ENCODE peak calls at places on chromosomes 12 and 14, in nine cellular contexts. L, P, Z, G, W, T, C, D and X are unnamed samples.

GRCh38 chr12:94099191-94099983 is 49.0 kb upstream of the PLXNC1 start:
- DNase-seq in Z (no peak), P (peak), G (no peak), D (no peak), C (no peak), T (no peak), W (no peak), L (no peak), X (no peak)

GRCh38 chr12:52687527-52688385 is 7.5 kb upstream of the KRT1 start:
- DNase-seq in G (no peak), W (no peak), P (no peak), L (no peak), T (no peak), D (no peak), Z (no peak), C (peak), X (no peak)

GRCh38 chr14:100149789-100150611 is 9.4 kb downstream of the DEGS2 start:
- DNase-seq in W (peak), T (no peak), Z (no peak), C (no peak), G (no peak), D (no peak), P (no peak), L (peak), X (no peak)

GRCh38 chr12:54201001-54201794 is 12.4 kb upstream of the SMUG1 start:
- DNase-seq in P (peak), W (peak), Z (peak), T (peak), L (peak), C (peak), D (peak), G (peak), X (peak)

GRCh38 chr14:79602742-79603141 is 608.6 kb downstream of the DIO2 start:
- DNase-seq in Z (no peak), P (no peak), T (no peak), D (no peak), C (no peak), G (no peak), W (no peak), L (no peak), X (no peak)

GRCh38 chr12:51238510-51239334 is at the start of gene DAZAP2:
- DNase-seq in L (peak), G (peak), Z (peak), C (peak), P (peak), T (peak), W (peak), D (peak), X (peak)

GRCh38 chr12:117457189-117457588 is 95.8 kb upstream of the NOS1 start:
- DNase-seq in L (no peak), G (no peak), Z (no peak), P (no peak), C (no peak), T (no peak), W (no peak), D (no peak), X (no peak)

GRCh38 chr12:49875115-49875720 is 28.5 kb downstream of the FAIM2 start:
- DNase-seq in C (no peak), T (no peak), G (no peak), D (no peak), L (no peak), P (no peak), Z (no peak), W (no peak), X (no peak)

GRCh38 chr14:100570726-100571454 is 16.3 kb downstream of the BEGAIN start:
- DNase-seq in P (no peak), T (no peak), D (no peak), C (no peak), Z (no peak), L (no peak), W (no peak), G (no peak), X (no peak)

GRCh38 chr12:75672212-75672611 is 160.8 kb upstream of the KRR1 start:
- DNase-seq in G (no peak), P (no peak), W (no peak), T (no peak), L (no peak), C (no peak), D (no peak), Z (no peak), X (no peak)

GRCh38 chr14:65100905-65101541 is 1.3 kb downstream of the MAX start:
- DNase-seq in W (no peak), D (no peak), T (no peak), L (no peak), C (no peak), Z (peak), G (no peak), P (no peak), X (no peak)

GRCh38 chr14:22388669-22389625 is 200.1 kb downstream of the DAD1 start:
- DNase-seq in W (no peak), C (peak), Z (peak), G (no peak), T (peak), D (no peak), P (no peak), L (no peak), X (no peak)

GRCh38 chr14:104359301-104359968 is 220.1 kb upstream of the C14orf180 start:
- DNase-seq in P (no peak), Z (no peak), C (no peak), T (no peak), W (no peak), L (no peak), D (no peak), G (no peak), X (no peak)

GRCh38 chr14:105581551-105582341 is 55.4 kb downstream of the TMEM121 start:
- DNase-seq in Z (no peak), D (no peak), C (no peak), W (no peak), T (no peak), G (no peak), P (no peak), L (no peak), X (no peak)

GRCh38 chr12:98788396-98788795 is 143.3 kb downstream of the APAF1 start:
- DNase-seq in G (no peak), L (peak), Z (no peak), D (no peak), C (no peak), P (no peak), W (no peak), T (no peak), X (no peak)

GRCh38 chr12:76037130-76038105 is 5.8 kb upstream of the PHLDA1 start:
- DNase-seq in T (peak), W (peak), D (peak), P (peak), L (peak), C (peak), G (no peak), Z (peak), X (no peak)

GRCh38 chr12:50764861-50765324 is 992 bp downstream of the ATF1 start:
- DNase-seq in W (no peak), C (peak), G (no peak), D (peak), P (no peak), Z (peak), L (peak), T (peak), X (no peak)

GRCh38 chr12:130300725-130301124 is 37.0 kb upstream of the PIWIL1 start:
- DNase-seq in L (no peak), W (no peak), P (no peak), T (no peak), G (no peak), C (no peak), D (no peak), Z (no peak), X (no peak)

GRCh38 chr12:48026081-48026827 is 22.0 kb upstream of the COL2A1 start:
- DNase-seq in D (no peak), G (no peak), W (no peak), C (no peak), Z (no peak), T (no peak), L (no peak), P (no peak), X (no peak)

GRCh38 chr12:47267571-47267970 is 187.8 kb upstream of the AMIGO2 start:
- DNase-seq in P (no peak), Z (no peak), D (no peak), L (no peak), W (no peak), G (no peak), T (no peak), C (no peak), X (no peak)

GRCh38 chr12:13342971-13343370 is 146.4 kb downstream of the EMP1 start:
- DNase-seq in L (no peak), P (no peak), Z (no peak), C (no peak), T (no peak), G (no peak), W (no peak), D (no peak), X (no peak)

GRCh38 chr14:95707327-95707726 is 6.6 kb downstream of the TCL1A start:
- DNase-seq in D (no peak), L (no peak), C (no peak), Z (no peak), G (no peak), T (no peak), P (no peak), W (no peak), X (no peak)

GRCh38 chr14:40656301-40656700 is 950.4 kb upstream of the LRFN5 start:
- DNase-seq in C (no peak), W (no peak), P (no peak), Z (no peak), D (no peak), G (no peak), T (no peak), L (no peak), X (no peak)

GRCh38 chr14:67187826-67188225 is 1.4 kb upstream of the GARIN2 start:
- DNase-seq in G (no peak), L (peak), W (no peak), P (peak), T (no peak), Z (peak), C (no peak), D (no peak), X (no peak)

GRCh38 chr12:26017484-26018211 is 59.2 kb downstream of the RASSF8 start:
- DNase-seq in G (no peak), W (no peak), P (no peak), L (no peak), Z (peak), D (peak), C (peak), T (peak), X (no peak)

GRCh38 chr14:96239759-96240158 is 16.3 kb upstream of the BDKRB1 start:
- DNase-seq in P (no peak), C (peak), Z (no peak), W (no peak), T (no peak), L (no peak), D (no peak), G (no peak), X (no peak)

GRCh38 chr14:105570482-105570881 is 44.1 kb downstream of the TMEM121 start:
- DNase-seq in Z (no peak), W (no peak), G (no peak), D (no peak), L (no peak), C (no peak), P (no peak), T (no peak), X (no peak)

GRCh38 chr12:9831720-9832119 is 4.4 kb downstream of the KLRF1 start:
- DNase-seq in G (no peak), W (no peak), T (no peak), L (no peak), P (no peak), Z (no peak), D (no peak), C (no peak), X (no peak)

GRCh38 chr12:115023279-115023678 is 339.3 kb upstream of the TBX3 start:
- DNase-seq in C (no peak), T (no peak), D (no peak), L (peak), P (peak), Z (peak), W (peak), G (no peak), X (no peak)

GRCh38 chr12:123267335-123267920 is 4.2 kb downstream of the CDK2AP1 start:
- DNase-seq in C (no peak), P (no peak), T (no peak), G (no peak), Z (no peak), D (no peak), L (no peak), W (no peak), X (no peak)

GRCh38 chr14:49641697-49642129 is 6.7 kb upstream of the DNAAF2 start:
- DNase-seq in Z (no peak), L (peak), G (no peak), D (no peak), T (peak), C (peak), W (no peak), P (no peak), X (no peak)